ENCODE peak calls at places on chromosomes 2 and 18, in four cellular contexts. F, N, A and R are unnamed samples.

GRCh38 chr2:99771691-99772333 is 282.0 kb upstream of the REV1 start:
- DNase-seq in F (peak; percentile 43), N (no peak), A (peak; percentile 13), R (no peak)

GRCh38 chr2:19140463-19141208 is 217.8 kb downstream of the OSR1 start:
- DNase-seq in F (no peak), N (no peak), A (no peak), R (peak; percentile 98)

GRCh38 chr2:204451766-204452165 is 93.5 kb upstream of the PARD3B start:
- DNase-seq in F (no peak), N (no peak), A (no peak), R (no peak)

GRCh38 chr2:35374845-35375244 is 980.7 kb upstream of the CRIM1 start:
- DNase-seq in F (no peak), N (no peak), A (no peak), R (no peak)

GRCh38 chr2:225041210-225041870 is 928 bp downstream of the DOCK10 start:
- DNase-seq in F (peak; percentile 5), N (no peak), A (peak; percentile 52), R (peak; percentile 58)

GRCh38 chr18:12254137-12254819 is at the start of gene CIDEA:
- DNase-seq in F (no peak), N (peak; percentile 46), A (no peak), R (no peak)

GRCh38 chr2:1605102-1605501 is 139.2 kb downstream of the PXDN start:
- DNase-seq in F (no peak), N (peak; percentile 79), A (no peak), R (peak; percentile 46)

GRCh38 chr2:219782999-219783398 is 155.6 kb downstream of the SLC4A3 start:
- DNase-seq in F (no peak), N (no peak), A (no peak), R (no peak)

GRCh38 chr2:239813261-239814135 is 211.6 kb downstream of the NDUFA10 start:
- DNase-seq in F (no peak), N (no peak), A (no peak), R (no peak)

GRCh38 chr18:76494541-76495403 is at the start of gene ZNF516:
- DNase-seq in F (no peak), N (peak; percentile 69), A (peak; percentile 35), R (peak; percentile 47)